ENCODE peak calls at places on chromosomes 13 and 19, in seven cellular contexts. One of them, this sample, is unnamed.

GRCh38 chr19:51740356-51740755 is 11.3 kb downstream of the FPR1 start:
- DNase-seq in GM23248: no peak
- DNase-seq in activated CD8-positive, alpha-beta memory T cell treated with anti-CD3 and anti-CD28 coated beads, Interleukin-2, amount 10 ng/mL, durations not matched to agents 7 days and 5 days: no peak
- DNase-seq in cardiac muscle cell: no peak
- DNase-seq in AG04450: no peak
- DNase-seq in naive thymus-derived CD8-positive, alpha-beta T cell: no peak
- DNase-seq in colonic mucosa: no peak
- DNase-seq in this sample: no peak

GRCh38 chr13:66305960-66306617 is 924.0 kb downstream of the PCDH9 start:
- DNase-seq in GM23248: no peak
- DNase-seq in activated CD8-positive, alpha-beta memory T cell treated with anti-CD3 and anti-CD28 coated beads, Interleukin-2, amount 10 ng/mL, durations not matched to agents 7 days and 5 days: no peak
- DNase-seq in cardiac muscle cell: no peak
- DNase-seq in AG04450: no peak
- DNase-seq in naive thymus-derived CD8-positive, alpha-beta T cell: no peak
- DNase-seq in colonic mucosa: no peak
- DNase-seq in this sample: no peak

GRCh38 chr13:106534844-106535551 is 464 bp downstream of the EFNB2 start:
- DNase-seq in GM23248: peak
- DNase-seq in activated CD8-positive, alpha-beta memory T cell treated with anti-CD3 and anti-CD28 coated beads, Interleukin-2, amount 10 ng/mL, durations not matched to agents 7 days and 5 days: no peak
- DNase-seq in cardiac muscle cell: peak
- DNase-seq in AG04450: no peak
- DNase-seq in naive thymus-derived CD8-positive, alpha-beta T cell: no peak
- DNase-seq in colonic mucosa: no peak
- DNase-seq in this sample: no peak

GRCh38 chr19:11324748-11325389 is 14.6 kb downstream of the RAB3D start:
- DNase-seq in GM23248: no peak
- DNase-seq in activated CD8-positive, alpha-beta memory T cell treated with anti-CD3 and anti-CD28 coated beads, Interleukin-2, amount 10 ng/mL, durations not matched to agents 7 days and 5 days: no peak
- DNase-seq in cardiac muscle cell: peak
- DNase-seq in AG04450: no peak
- DNase-seq in naive thymus-derived CD8-positive, alpha-beta T cell: no peak
- DNase-seq in colonic mucosa: no peak
- DNase-seq in this sample: no peak

GRCh38 chr19:46478356-46478986 is 7.1 kb upstream of the PNMA8A start:
- DNase-seq in GM23248: peak
- DNase-seq in activated CD8-positive, alpha-beta memory T cell treated with anti-CD3 and anti-CD28 coated beads, Interleukin-2, amount 10 ng/mL, durations not matched to agents 7 days and 5 days: peak
- DNase-seq in cardiac muscle cell: peak
- DNase-seq in AG04450: no peak
- DNase-seq in naive thymus-derived CD8-positive, alpha-beta T cell: no peak
- DNase-seq in colonic mucosa: no peak
- DNase-seq in this sample: no peak

GRCh38 chr19:54492568-54492967 is 10.1 kb upstream of the LAIR2 start:
- DNase-seq in GM23248: no peak
- DNase-seq in activated CD8-positive, alpha-beta memory T cell treated with anti-CD3 and anti-CD28 coated beads, Interleukin-2, amount 10 ng/mL, durations not matched to agents 7 days and 5 days: no peak
- DNase-seq in cardiac muscle cell: no peak
- DNase-seq in AG04450: no peak
- DNase-seq in naive thymus-derived CD8-positive, alpha-beta T cell: no peak
- DNase-seq in colonic mucosa: no peak
- DNase-seq in this sample: no peak

GRCh38 chr13:78430166-78430791 is 173.1 kb downstream of the POU4F1 start:
- DNase-seq in GM23248: no peak
- DNase-seq in activated CD8-positive, alpha-beta memory T cell treated with anti-CD3 and anti-CD28 coated beads, Interleukin-2, amount 10 ng/mL, durations not matched to agents 7 days and 5 days: no peak
- DNase-seq in cardiac muscle cell: no peak
- DNase-seq in AG04450: no peak
- DNase-seq in naive thymus-derived CD8-positive, alpha-beta T cell: no peak
- DNase-seq in colonic mucosa: no peak
- DNase-seq in this sample: no peak

GRCh38 chr19:46860846-46861690 is at the start of gene ARHGAP35:
- DNase-seq in GM23248: peak
- DNase-seq in activated CD8-positive, alpha-beta memory T cell treated with anti-CD3 and anti-CD28 coated beads, Interleukin-2, amount 10 ng/mL, durations not matched to agents 7 days and 5 days: no peak
- DNase-seq in cardiac muscle cell: no peak
- DNase-seq in AG04450: no peak
- DNase-seq in naive thymus-derived CD8-positive, alpha-beta T cell: no peak
- DNase-seq in colonic mucosa: peak
- DNase-seq in this sample: no peak

GRCh38 chr13:112062047-112062618 is 4.8 kb upstream of the SOX1 start:
- DNase-seq in GM23248: no peak
- DNase-seq in activated CD8-positive, alpha-beta memory T cell treated with anti-CD3 and anti-CD28 coated beads, Interleukin-2, amount 10 ng/mL, durations not matched to agents 7 days and 5 days: no peak
- DNase-seq in cardiac muscle cell: no peak
- DNase-seq in AG04450: no peak
- DNase-seq in naive thymus-derived CD8-positive, alpha-beta T cell: no peak
- DNase-seq in colonic mucosa: no peak
- DNase-seq in this sample: no peak

GRCh38 chr13:75129331-75129730 is 352.6 kb downstream of the TBC1D4 start:
- DNase-seq in GM23248: peak
- DNase-seq in activated CD8-positive, alpha-beta memory T cell treated with anti-CD3 and anti-CD28 coated beads, Interleukin-2, amount 10 ng/mL, durations not matched to agents 7 days and 5 days: no peak
- DNase-seq in cardiac muscle cell: no peak
- DNase-seq in AG04450: no peak
- DNase-seq in naive thymus-derived CD8-positive, alpha-beta T cell: no peak
- DNase-seq in colonic mucosa: no peak
- DNase-seq in this sample: no peak

GRCh38 chr19:3066482-3067049 is 4.3 kb upstream of the TLE5 start:
- DNase-seq in GM23248: no peak
- DNase-seq in activated CD8-positive, alpha-beta memory T cell treated with anti-CD3 and anti-CD28 coated beads, Interleukin-2, amount 10 ng/mL, durations not matched to agents 7 days and 5 days: no peak
- DNase-seq in cardiac muscle cell: no peak
- DNase-seq in AG04450: no peak
- DNase-seq in naive thymus-derived CD8-positive, alpha-beta T cell: no peak
- DNase-seq in colonic mucosa: no peak
- DNase-seq in this sample: no peak

GRCh38 chr19:28701491-28701890 is 511.5 kb downstream of the UQCRFS1 start:
- DNase-seq in GM23248: peak
- DNase-seq in activated CD8-positive, alpha-beta memory T cell treated with anti-CD3 and anti-CD28 coated beads, Interleukin-2, amount 10 ng/mL, durations not matched to agents 7 days and 5 days: no peak
- DNase-seq in cardiac muscle cell: no peak
- DNase-seq in AG04450: no peak
- DNase-seq in naive thymus-derived CD8-positive, alpha-beta T cell: no peak
- DNase-seq in colonic mucosa: no peak
- DNase-seq in this sample: no peak

GRCh38 chr19:38850976-38851621 is 1.3 kb upstream of the HNRNPL start:
- DNase-seq in GM23248: peak
- DNase-seq in activated CD8-positive, alpha-beta memory T cell treated with anti-CD3 and anti-CD28 coated beads, Interleukin-2, amount 10 ng/mL, durations not matched to agents 7 days and 5 days: peak
- DNase-seq in cardiac muscle cell: no peak
- DNase-seq in AG04450: no peak
- DNase-seq in naive thymus-derived CD8-positive, alpha-beta T cell: peak
- DNase-seq in colonic mucosa: peak
- DNase-seq in this sample: peak

This sample was measured in left lobe of liver.